ENCODE peak calls at places on chromosomes 1 and 21, in four cellular contexts. D is lower lobe of right lung, T is memory B cell, H is head of caudate nucleus. C is an unnamed sample.

GRCh38 chr1:158496379-158496778 is 24.4 kb downstream of the OR10R2 start:
- DNase-seq in D (no peak), H (no peak), T (no peak), C (peak; percentile 59)

GRCh38 chr1:93744299-93744988 is 62.8 kb upstream of the BCAR3 start:
- DNase-seq in D (no peak), H (no peak), T (no peak), C (no peak)

GRCh38 chr1:201260236-201260591 is 23.1 kb upstream of the PKP1 start:
- DNase-seq in T (no peak), H (no peak), D (no peak), C (no peak)

GRCh38 chr1:244049142-244049968 is 1.7 kb upstream of the ZBTB18 start:
- DNase-seq in D (peak; percentile 63), H (peak; percentile 82), T (peak; percentile 62), C (peak; percentile 75)

GRCh38 chr1:25520446-25521061 is 22.9 kb upstream of the LDLRAP1 start:
- DNase-seq in H (peak; percentile 60), T (peak; percentile 54), D (no peak), C (peak; percentile 51)

GRCh38 chr21:34022557-34023335 is 50.6 kb upstream of the MRPS6 start:
- DNase-seq in T (no peak), H (no peak), D (peak; percentile 51), C (no peak)

GRCh38 chr1:189253601-189254350 is 1223.9 kb downstream of the BRINP3 start:
- DNase-seq in D (no peak), H (no peak), T (no peak), C (no peak)

GRCh38 chr1:214280386-214281029 is 451 bp upstream of the SMYD2 start:
- DNase-seq in T (no peak), D (peak; percentile 63), H (peak; percentile 5), C (peak; percentile 18)

GRCh38 chr1:193625255-193625654 is 438.8 kb upstream of the B3GALT2 start:
- DNase-seq in D (no peak), H (no peak), T (no peak), C (no peak)

GRCh38 chr1:1793481-1794244 is 15.4 kb upstream of the NADK start:
- DNase-seq in D (peak; percentile 32), H (no peak), T (no peak), C (no peak)